ENCODE peak calls at places on chromosomes 16 and 17, in six cellular contexts. O is activated naive CD4-positive, alpha-beta T cell treated with Interleukin-2 at 50 U/mL for 16 hours; Y is substantia nigra; W is naive B cell; N is fibroblast of lung; Z is GM23338. B is an unnamed sample.

GRCh38 chr17:43092891-43093290 is 32.3 kb downstream of the BRCA1 start:
- DNase-seq in O (no peak), Y (no peak), W (no peak), N (no peak), Z (no peak), B (no peak)

GRCh38 chr16:67283039-67283825 is 3.9 kb downstream of the PLEKHG4 start:
- DNase-seq in O (no peak), Y (no peak), W (no peak), N (no peak), Z (no peak), B (no peak)

GRCh38 chr16:88769617-88770458 is 15.2 kb downstream of the PIEZO1 start:
- DNase-seq in O (no peak), Y (no peak), W (no peak), N (no peak), Z (peak; percentile 93), B (peak; percentile 57)

GRCh38 chr16:24511174-24511573 is 28.2 kb upstream of the RBBP6 start:
- DNase-seq in O (no peak), Y (no peak), W (no peak), N (no peak), Z (no peak), B (no peak)

GRCh38 chr16:86510465-86511261 is at the start of gene FOXF1:
- DNase-seq in O (no peak), Y (no peak), W (no peak), N (peak; percentile 81), Z (peak; percentile 64), B (no peak)

GRCh38 chr17:13209091-13209490 is 191.3 kb upstream of the ELAC2 start:
- DNase-seq in O (no peak), Y (no peak), W (no peak), N (peak; percentile 34), Z (no peak), B (no peak)

GRCh38 chr16:65005696-65006095 is 116.2 kb downstream of the CDH11 start:
- DNase-seq in O (no peak), Y (no peak), W (no peak), N (no peak), Z (no peak), B (no peak)

GRCh38 chr16:74075393-74075792 is 221.2 kb upstream of the PSMD7 start:
- DNase-seq in O (no peak), Y (no peak), W (no peak), N (no peak), Z (no peak), B (no peak)

GRCh38 chr17:81707725-81708646 is 4.1 kb upstream of the SLC25A10 start:
- DNase-seq in O (no peak), Y (no peak), W (no peak), N (no peak), Z (no peak), B (no peak)

GRCh38 chr16:56849690-56850680 is 15.0 kb upstream of the SLC12A3 start:
- DNase-seq in O (no peak), Y (no peak), W (no peak), N (peak; percentile 37), Z (no peak), B (no peak)

GRCh38 chr17:64133546-64134215 is 3.7 kb upstream of the ERN1 start:
- DNase-seq in O (no peak), Y (no peak), W (peak; percentile 58), N (peak; percentile 79), Z (peak; percentile 83), B (no peak)

GRCh38 chr16:27776556-27776955 is 226.6 kb downstream of the KATNIP start:
- DNase-seq in O (no peak), Y (no peak), W (no peak), N (no peak), Z (no peak), B (no peak)

GRCh38 chr16:23254338-23254737 is 47.8 kb upstream of the SCNN1B start:
- DNase-seq in O (no peak), Y (no peak), W (no peak), N (no peak), Z (peak; percentile 14), B (no peak)

GRCh38 chr16:65125871-65126270 is 4.0 kb upstream of the CDH11 start:
- DNase-seq in O (no peak), Y (no peak), W (no peak), N (no peak), Z (no peak), B (no peak)

GRCh38 chr17:5468075-5468473 is 708 bp downstream of the DHX33 start:
- DNase-seq in O (peak; percentile 40), Y (no peak), W (peak; percentile 1), N (no peak), Z (peak; percentile 14), B (peak; percentile 20)

GRCh38 chr17:8073627-8074485 is 13.7 kb downstream of the ALOX12B start:
- DNase-seq in O (peak; percentile 87), Y (no peak), W (peak; percentile 86), N (peak; percentile 49), Z (peak; percentile 91), B (peak; percentile 93)

GRCh38 chr17:18100616-18101015 is 7.9 kb upstream of the MYO15A start:
- DNase-seq in O (no peak), Y (no peak), W (no peak), N (no peak), Z (no peak), B (no peak)

GRCh38 chr16:22360963-22361659 is 13.3 kb downstream of the CDR2 start:
- DNase-seq in O (no peak), Y (no peak), W (no peak), N (no peak), Z (no peak), B (peak; percentile 23)

GRCh38 chr17:73196500-73196899 is 3.6 kb downstream of the COG1 start:
- DNase-seq in O (no peak), Y (no peak), W (no peak), N (peak; percentile 38), Z (peak; percentile 66), B (no peak)

GRCh38 chr17:30278032-30278431 is 13.7 kb downstream of the BLMH start:
- DNase-seq in O (no peak), Y (no peak), W (peak; percentile 20), N (peak; percentile 50), Z (peak; percentile 35), B (no peak)

GRCh38 chr17:35612924-35613521 is 25.9 kb downstream of the AP2B1 start:
- DNase-seq in O (peak; percentile 24), Y (no peak), W (peak; percentile 3), N (peak; percentile 76), Z (peak; percentile 70), B (peak; percentile 25)

GRCh38 chr17:80348551-80349436 is 66.2 kb upstream of the ENDOV start:
- DNase-seq in O (no peak), Y (no peak), W (no peak), N (no peak), Z (no peak), B (no peak)

B was measured in stimulated activated naive CD8-positive, alpha-beta T cell treated with anti-CD3 and anti-CD28 coated beads, Interleukin-15, Interleukin-2, amounts not matched to agents 100 U/mL and 50 U/mL, for 24 hours.